ENCODE peak calls at places on chromosomes 5 and 9, in seven cellular contexts. One of them, this sample, is unnamed.
A peak's percentile ranks its signal among the peaks of the same experiment; 100 is the strongest.

GRCh38 chr9:5388026-5388806 is 48.5 kb upstream of the RLN1 start:
- DNase-seq in effector CD8-positive, alpha-beta T cell: no peak
- DNase-seq in GM04504: no peak
- DNase-seq in CD4-positive, alpha-beta memory T cell: no peak
- DNase-seq in testis: no peak
- DNase-seq in iPS DF 6.9: no peak
- DNase-seq in SIG-M5: no peak
- DNase-seq in this sample: no peak

GRCh38 chr9:124309665-124310064 is 51.9 kb downstream of the NEK6 start:
- DNase-seq in SIG-M5: no peak
- DNase-seq in CD4-positive, alpha-beta memory T cell: no peak
- DNase-seq in testis: no peak
- DNase-seq in iPS DF 6.9: no peak
- DNase-seq in GM04504: peak; percentile 95
- DNase-seq in effector CD8-positive, alpha-beta T cell: no peak
- DNase-seq in this sample: no peak

GRCh38 chr5:145540375-145540774 is 294.8 kb downstream of the PRELID2 start:
- DNase-seq in testis: no peak
- DNase-seq in CD4-positive, alpha-beta memory T cell: no peak
- DNase-seq in SIG-M5: no peak
- DNase-seq in effector CD8-positive, alpha-beta T cell: no peak
- DNase-seq in iPS DF 6.9: no peak
- DNase-seq in GM04504: no peak
- DNase-seq in this sample: no peak

GRCh38 chr5:131096774-131097695 is 68.0 kb downstream of the HINT1 start:
- DNase-seq in testis: no peak
- DNase-seq in SIG-M5: no peak
- DNase-seq in CD4-positive, alpha-beta memory T cell: no peak
- DNase-seq in iPS DF 6.9: no peak
- DNase-seq in GM04504: peak; percentile 10
- DNase-seq in effector CD8-positive, alpha-beta T cell: no peak
- DNase-seq in this sample: no peak

GRCh38 chr5:35859101-35859661 is 2.5 kb downstream of the IL7R start:
- DNase-seq in iPS DF 6.9: no peak
- DNase-seq in SIG-M5: no peak
- DNase-seq in testis: no peak
- DNase-seq in GM04504: no peak
- DNase-seq in effector CD8-positive, alpha-beta T cell: no peak
- DNase-seq in CD4-positive, alpha-beta memory T cell: peak; percentile 68
- DNase-seq in this sample: no peak

GRCh38 chr9:91275641-91276040 is 86.1 kb downstream of the AUH start:
- DNase-seq in SIG-M5: no peak
- DNase-seq in testis: no peak
- DNase-seq in GM04504: no peak
- DNase-seq in effector CD8-positive, alpha-beta T cell: no peak
- DNase-seq in CD4-positive, alpha-beta memory T cell: no peak
- DNase-seq in iPS DF 6.9: no peak
- DNase-seq in this sample: no peak

GRCh38 chr9:135243201-135244190 is 156.0 kb downstream of the OLFM1 start:
- DNase-seq in testis: no peak
- DNase-seq in iPS DF 6.9: no peak
- DNase-seq in CD4-positive, alpha-beta memory T cell: no peak
- DNase-seq in effector CD8-positive, alpha-beta T cell: no peak
- DNase-seq in SIG-M5: no peak
- DNase-seq in GM04504: no peak
- DNase-seq in this sample: no peak

GRCh38 chr9:133121200-133122166 is at the start of gene RALGDS:
- DNase-seq in CD4-positive, alpha-beta memory T cell: peak; percentile 88
- DNase-seq in iPS DF 6.9: no peak
- DNase-seq in testis: peak; percentile 94
- DNase-seq in effector CD8-positive, alpha-beta T cell: peak; percentile 93
- DNase-seq in GM04504: peak; percentile 68
- DNase-seq in SIG-M5: peak; percentile 85
- DNase-seq in this sample: peak; percentile 81

GRCh38 chr5:18114161-18114802 is 480.0 kb downstream of the TAF11L14 start:
- DNase-seq in effector CD8-positive, alpha-beta T cell: no peak
- DNase-seq in iPS DF 6.9: no peak
- DNase-seq in GM04504: no peak
- DNase-seq in testis: no peak
- DNase-seq in SIG-M5: no peak
- DNase-seq in CD4-positive, alpha-beta memory T cell: no peak
- DNase-seq in this sample: no peak

GRCh38 chr9:125989090-125989501 is 241.9 kb downstream of the PBX3 start:
- DNase-seq in CD4-positive, alpha-beta memory T cell: no peak
- DNase-seq in SIG-M5: no peak
- DNase-seq in testis: no peak
- DNase-seq in iPS DF 6.9: no peak
- DNase-seq in effector CD8-positive, alpha-beta T cell: no peak
- DNase-seq in GM04504: no peak
- DNase-seq in this sample: no peak

GRCh38 chr9:98873535-98874432 is 66.3 kb downstream of the GALNT12 start:
- DNase-seq in testis: peak; percentile 65
- DNase-seq in SIG-M5: no peak
- DNase-seq in effector CD8-positive, alpha-beta T cell: no peak
- DNase-seq in CD4-positive, alpha-beta memory T cell: no peak
- DNase-seq in GM04504: peak; percentile 50
- DNase-seq in iPS DF 6.9: no peak
- DNase-seq in this sample: no peak

GRCh38 chr5:6721442-6721841 is 8.2 kb downstream of the TENT4A start:
- DNase-seq in iPS DF 6.9: no peak
- DNase-seq in GM04504: no peak
- DNase-seq in CD4-positive, alpha-beta memory T cell: no peak
- DNase-seq in SIG-M5: no peak
- DNase-seq in testis: no peak
- DNase-seq in effector CD8-positive, alpha-beta T cell: no peak
- DNase-seq in this sample: no peak

GRCh38 chr9:97491216-97491999 is 10.1 kb upstream of the TMOD1 start:
- DNase-seq in effector CD8-positive, alpha-beta T cell: no peak
- DNase-seq in GM04504: no peak
- DNase-seq in testis: no peak
- DNase-seq in iPS DF 6.9: no peak
- DNase-seq in SIG-M5: no peak
- DNase-seq in CD4-positive, alpha-beta memory T cell: no peak
- DNase-seq in this sample: no peak